ENCODE peak calls at places on chromosome 20, in nine cellular contexts. O is astrocyte of the spinal cord, W is HL-60, K is mucosa of descending colon, Q is transverse colon, P is fibroblast of lung, V is tibial nerve, D is kidney epithelial cell, J is GM23338. U is an unnamed sample.

GRCh38 chr20:49641683-49642649 is 71.7 kb downstream of the B4GALT5 start:
- DNase-seq in O (no peak), K (peak), W (no peak), J (no peak), Q (peak), D (no peak), V (no peak), P (peak), U (no peak)

GRCh38 chr20:45094864-45095574 is 5.9 kb downstream of the KCNS1 start:
- DNase-seq in D (no peak), K (no peak), O (no peak), J (no peak), V (no peak), P (no peak), W (no peak), Q (no peak), U (no peak)

GRCh38 chr20:34705383-34706021 is 1.4 kb downstream of the TP53INP2 start:
- DNase-seq in J (peak), W (no peak), D (no peak), Q (peak), P (peak), V (no peak), K (peak), O (no peak), U (peak)

GRCh38 chr20:18323705-18324104 is 35.4 kb downstream of the ZNF133 start:
- DNase-seq in J (peak), K (no peak), P (no peak), V (no peak), W (no peak), O (no peak), D (no peak), Q (no peak), U (no peak)

GRCh38 chr20:17966432-17967312 is 1.9 kb downstream of the SNX5 start:
- DNase-seq in D (no peak), P (peak), O (peak), K (no peak), J (peak), W (no peak), V (no peak), Q (no peak), U (peak)

GRCh38 chr20:872855-873520 is 39.5 kb downstream of the FAM110A start:
- DNase-seq in K (no peak), O (no peak), D (no peak), J (peak), W (no peak), Q (no peak), V (no peak), P (no peak), U (no peak)

GRCh38 chr20:14361509-14362179 is 24.2 kb upstream of the FLRT3 start:
- DNase-seq in P (peak), O (no peak), V (no peak), J (no peak), W (no peak), K (no peak), Q (no peak), D (no peak), U (no peak)

GRCh38 chr20:53934421-53935352 is 135.7 kb downstream of the BCAS1 start:
- DNase-seq in P (peak), K (no peak), Q (no peak), O (peak), J (peak), V (no peak), W (no peak), D (no peak), U (peak)

GRCh38 chr20:46117704-46118467 is at the start of gene CD40:
- DNase-seq in K (peak), P (peak), V (peak), W (peak), J (peak), Q (peak), O (peak), D (peak), U (peak)

GRCh38 chr20:57167292-57167655 is 99.2 kb downstream of the BMP7 start:
- DNase-seq in P (no peak), V (no peak), K (no peak), O (no peak), D (no peak), Q (no peak), J (no peak), W (no peak), U (no peak)

GRCh38 chr20:45402946-45403345 is 5.1 kb upstream of the DBNDD2 start:
- DNase-seq in K (no peak), W (no peak), P (no peak), Q (no peak), J (no peak), D (no peak), V (no peak), O (peak), U (peak)

GRCh38 chr20:62501801-62502495 is 26.2 kb upstream of the GATA5 start:
- DNase-seq in V (no peak), K (no peak), W (no peak), Q (no peak), D (peak), P (peak), J (no peak), O (peak), U (peak)

GRCh38 chr20:33561981-33562601 is 72.2 kb downstream of the CBFA2T2 start:
- DNase-seq in D (peak), J (peak), V (peak), P (peak), W (no peak), O (peak), Q (peak), K (peak), U (peak)

GRCh38 chr20:56400001-56400640 is 7.7 kb downstream of the CSTF1 start:
- DNase-seq in D (no peak), P (peak), K (no peak), Q (peak), W (no peak), J (peak), V (no peak), O (peak), U (peak)

GRCh38 chr20:44187763-44188709 is 1.0 kb upstream of the JPH2 start:
- DNase-seq in W (no peak), J (no peak), Q (no peak), K (no peak), P (no peak), D (no peak), O (peak), V (no peak), U (no peak)

GRCh38 chr20:34636648-34637047 is 40.2 kb downstream of the PIGU start:
- DNase-seq in O (no peak), P (no peak), V (no peak), K (no peak), D (no peak), J (no peak), W (peak), Q (no peak), U (peak)

GRCh38 chr20:21396045-21396893 is 1.1 kb downstream of the NKX2-4 start:
- DNase-seq in K (peak), Q (no peak), J (peak), W (no peak), O (no peak), P (no peak), V (no peak), D (no peak), U (no peak)
- H3K4me3 ChIP-seq in K (no peak), Q (peak), J (peak), W (no peak), O (no peak), P (no peak), V (no peak), D (no peak), U (no peak)

GRCh38 chr20:25247100-25247665 is 702 bp upstream of the PYGB start:
- DNase-seq in K (peak), W (no peak), O (peak), V (peak), Q (peak), P (peak), J (peak), D (no peak), U (peak)
- TF ChIP-seq CTCF in K (peak), W (peak), O (peak), V (peak), Q (peak), P (peak), J (peak), D (peak), U (peak)

GRCh38 chr20:36957875-36958667 is 6.6 kb upstream of the SAMHD1 start:
- DNase-seq in D (no peak), J (no peak), K (no peak), V (no peak), P (no peak), Q (no peak), W (peak), O (no peak), U (no peak)

GRCh38 chr20:36950432-36951197 is 893 bp downstream of the SAMHD1 start:
- DNase-seq in V (no peak), W (peak), K (no peak), Q (peak), J (peak), O (no peak), D (no peak), P (peak), U (peak)

GRCh38 chr20:36956674-36957073 is 5.2 kb upstream of the SAMHD1 start:
- DNase-seq in V (no peak), P (no peak), J (no peak), O (no peak), D (no peak), W (no peak), Q (no peak), K (no peak), U (no peak)

GRCh38 chr20:36951198-36951976 is at the start of gene SAMHD1:
- DNase-seq in V (peak), P (peak), O (peak), Q (peak), K (peak), J (peak), W (peak), D (peak), U (peak)

GRCh38 chr20:36951977-36952738 is 650 bp upstream of the SAMHD1 start:
- DNase-seq in P (no peak), Q (no peak), V (no peak), O (no peak), D (no peak), K (no peak), W (no peak), J (no peak), U (no peak)
- H3K4me3 ChIP-seq in P (peak), Q (peak), V (peak), O (peak), D (peak), K (no peak), W (peak), J (peak), U (peak)

DNA sequence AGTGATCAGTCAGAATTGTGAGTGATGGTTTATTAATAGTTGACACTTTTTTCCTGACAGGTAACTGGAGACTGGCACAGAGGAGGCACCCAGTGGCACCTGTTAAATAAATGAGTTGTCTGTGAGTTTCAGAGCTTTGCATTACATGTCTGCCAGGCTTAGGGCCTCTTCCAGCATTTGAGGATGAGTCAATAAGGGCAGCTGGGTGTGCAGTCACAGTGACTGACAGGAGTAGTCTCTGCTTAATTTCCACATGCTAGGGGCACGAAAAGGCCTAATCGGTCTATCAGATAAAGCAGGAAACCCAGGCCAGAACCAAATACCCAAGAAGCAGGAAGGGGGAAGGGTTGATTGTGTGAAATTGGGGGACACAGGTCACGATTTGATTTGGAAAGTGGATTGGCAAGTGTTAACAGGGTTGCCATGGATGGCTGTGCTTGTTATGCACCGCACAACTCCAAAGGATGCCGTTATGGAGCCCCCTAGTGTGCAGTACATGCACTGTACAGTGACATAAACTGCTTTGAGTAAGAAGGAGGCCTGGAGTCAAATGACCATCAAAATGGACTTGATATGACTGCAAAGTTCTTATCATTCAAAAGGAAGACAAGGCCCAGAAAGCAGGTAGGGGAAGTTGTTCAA is 111.9 kb upstream of the GGTLC1 start:
- DNase-seq in K (no peak), V (no peak), J (peak), P (peak), D (peak), W (peak), Q (peak), O (peak), U (peak)
- TF ChIP-seq CTCF in K (peak), V (peak), J (peak), P (peak), D (peak), W (peak), Q (peak), O (peak), U (peak)

GRCh38 chr20:63738687-63739128 is 868 bp upstream of the SLC2A4RG start:
- DNase-seq in V (peak), Q (peak), W (no peak), J (peak), P (peak), D (no peak), K (peak), O (peak), U (peak)

GRCh38 chr20:63739129-63740069 is at the start of gene SLC2A4RG:
- DNase-seq in K (peak), D (no peak), J (peak), V (peak), P (peak), O (peak), W (peak), Q (peak), U (peak)

GRCh38 chr20:63736893-63737689 is 627 bp downstream of the LIME1 start:
- DNase-seq in D (no peak), J (no peak), P (no peak), Q (peak), V (no peak), W (no peak), O (no peak), K (peak), U (no peak)

GRCh38 chr20:63737690-63737939 is 1.2 kb downstream of the LIME1 start:
- DNase-seq in K (no peak), W (no peak), D (no peak), O (no peak), P (no peak), J (peak), V (no peak), Q (no peak), U (no peak)

GRCh38 chr20:63737940-63738686 is 1.5 kb upstream of the SLC2A4RG start:
- DNase-seq in P (no peak), O (no peak), V (no peak), Q (peak), K (peak), W (no peak), J (peak), D (no peak), U (no peak)
- H3K4me3 ChIP-seq in P (no peak), O (no peak), V (peak), Q (peak), K (no peak), W (no peak), J (peak), D (no peak), U (no peak)

DNA sequence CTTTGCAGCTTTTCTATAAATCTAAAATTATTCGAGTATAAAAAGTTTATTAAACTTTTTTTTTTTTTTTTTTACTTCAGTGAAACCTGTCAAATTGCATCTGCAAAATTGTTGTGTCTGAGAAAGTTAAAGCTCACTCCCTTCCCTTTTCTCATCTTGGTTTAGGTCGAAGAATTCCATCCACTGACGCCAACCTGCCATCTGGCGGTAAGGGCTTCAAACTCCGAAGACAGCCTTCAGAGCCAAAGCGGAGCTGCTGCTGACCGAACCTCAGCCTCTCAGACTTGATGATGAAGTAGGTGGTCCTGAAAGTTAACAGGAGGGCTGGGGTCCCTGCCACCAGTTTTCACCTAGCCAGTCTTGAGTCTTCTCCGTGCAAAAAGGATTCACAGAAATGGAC is 29.6 kb upstream of the VAPB start:
- DNase-seq in W (no peak), V (no peak), K (no peak), P (peak), D (no peak), J (peak), Q (no peak), O (no peak), U (peak)
- TF ChIP-seq CTCF in W (no peak), V (no peak), K (no peak), P (peak), D (no peak), J (peak), Q (no peak), O (peak), U (peak)

GRCh38 chr20:39048000-39048696 is 86.0 kb downstream of the DHX35 start:
- DNase-seq in D (peak), V (peak), K (peak), P (peak), J (peak), Q (peak), W (peak), O (peak), U (peak)

GRCh38 chr20:39050555-39050902 is 88.4 kb downstream of the DHX35 start:
- DNase-seq in O (no peak), D (no peak), V (no peak), W (no peak), P (no peak), J (no peak), K (no peak), Q (no peak), U (no peak)

GRCh38 chr20:39049148-39049547 is 87.0 kb downstream of the DHX35 start:
- DNase-seq in P (no peak), D (no peak), O (no peak), J (no peak), W (no peak), Q (no peak), K (no peak), V (no peak), U (no peak)

GRCh38 chr20:39047417-39047985 is 85.4 kb downstream of the DHX35 start:
- DNase-seq in D (no peak), Q (no peak), K (no peak), P (no peak), J (no peak), V (no peak), O (no peak), W (no peak), U (no peak)

GRCh38 chr20:39049684-39050554 is 87.8 kb downstream of the DHX35 start:
- DNase-seq in V (peak), J (peak), O (peak), W (peak), P (peak), K (peak), D (no peak), Q (peak), U (peak)
- H3K4me3 ChIP-seq in V (peak), J (peak), O (peak), W (peak), P (peak), K (no peak), D (peak), Q (peak), U (peak)